ENCODE peak calls at places on chromosome 9, in five cellular contexts. One of them, this sample, is unnamed.

GRCh38 chr9:111743275-111743674 is 51.5 kb downstream of the SHOC1 start:
- DNase-seq in CD8-positive, alpha-beta T cell: no peak
- DNase-seq in SJSA1: no peak
- DNase-seq in heart right ventricle: no peak
- DNase-seq in A549: peak
- DNase-seq in this sample: no peak

GRCh38 chr9:111399772-111400563 is 69.9 kb upstream of the OR2K2 start:
- DNase-seq in CD8-positive, alpha-beta T cell: no peak
- DNase-seq in SJSA1: no peak
- DNase-seq in heart right ventricle: no peak
- DNase-seq in A549: peak
- DNase-seq in this sample: no peak

GRCh38 chr9:108622467-108622866 is 233.3 kb downstream of the ACTL7B start:
- DNase-seq in CD8-positive, alpha-beta T cell: no peak
- DNase-seq in SJSA1: no peak
- DNase-seq in heart right ventricle: no peak
- DNase-seq in A549: no peak
- DNase-seq in this sample: no peak

GRCh38 chr9:112711050-112711689 is 6.7 kb downstream of the INIP start:
- DNase-seq in CD8-positive, alpha-beta T cell: no peak
- DNase-seq in SJSA1: no peak
- DNase-seq in heart right ventricle: no peak
- DNase-seq in A549: peak
- DNase-seq in this sample: peak

GRCh38 chr9:73183917-73184861 is 32.5 kb downstream of the ANXA1 start:
- DNase-seq in CD8-positive, alpha-beta T cell: no peak
- DNase-seq in SJSA1: no peak
- DNase-seq in heart right ventricle: no peak
- DNase-seq in A549: peak
- DNase-seq in this sample: no peak

GRCh38 chr9:97788763-97789663 is 64.0 kb upstream of the FOXE1 start:
- DNase-seq in CD8-positive, alpha-beta T cell: no peak
- DNase-seq in SJSA1: no peak
- DNase-seq in heart right ventricle: no peak
- DNase-seq in A549: peak
- DNase-seq in this sample: no peak

GRCh38 chr9:120252248-120252647 is 327.7 kb downstream of the CDK5RAP2 start:
- DNase-seq in CD8-positive, alpha-beta T cell: no peak
- DNase-seq in SJSA1: no peak
- DNase-seq in heart right ventricle: no peak
- DNase-seq in A549: no peak
- DNase-seq in this sample: no peak

GRCh38 chr9:38622083-38622674 is 1.8 kb upstream of the ANKRD18A start:
- DNase-seq in CD8-positive, alpha-beta T cell: no peak
- DNase-seq in SJSA1: no peak
- DNase-seq in heart right ventricle: no peak
- DNase-seq in A549: peak
- DNase-seq in this sample: peak

GRCh38 chr9:82729991-82730390 is 333.0 kb downstream of the RASEF start:
- DNase-seq in CD8-positive, alpha-beta T cell: no peak
- DNase-seq in SJSA1: no peak
- DNase-seq in heart right ventricle: no peak
- DNase-seq in A549: no peak
- DNase-seq in this sample: no peak

GRCh38 chr9:116154976-116155699 is 1.5 kb downstream of the PAPPA start:
- DNase-seq in CD8-positive, alpha-beta T cell: no peak
- DNase-seq in SJSA1: peak
- DNase-seq in heart right ventricle: peak
- DNase-seq in A549: peak
- DNase-seq in this sample: no peak

GRCh38 chr9:134149380-134149779 is 13.5 kb downstream of the WDR5 start:
- DNase-seq in CD8-positive, alpha-beta T cell: no peak
- DNase-seq in SJSA1: no peak
- DNase-seq in heart right ventricle: no peak
- DNase-seq in A549: no peak
- DNase-seq in this sample: no peak

GRCh38 chr9:13131396-13131795 is 148.1 kb downstream of the MPDZ start:
- DNase-seq in CD8-positive, alpha-beta T cell: no peak
- DNase-seq in SJSA1: no peak
- DNase-seq in heart right ventricle: no peak
- DNase-seq in A549: no peak
- DNase-seq in this sample: no peak

GRCh38 chr9:114888599-114888998 is 41.8 kb downstream of the TNFSF8 start:
- DNase-seq in CD8-positive, alpha-beta T cell: no peak
- DNase-seq in SJSA1: no peak
- DNase-seq in heart right ventricle: no peak
- DNase-seq in A549: no peak
- DNase-seq in this sample: no peak

GRCh38 chr9:35114921-35115341 is 731 bp downstream of the ATOSB start:
- DNase-seq in CD8-positive, alpha-beta T cell: no peak
- DNase-seq in SJSA1: peak
- DNase-seq in heart right ventricle: peak
- DNase-seq in A549: peak
- DNase-seq in this sample: peak

GRCh38 chr9:131608469-131609115 is 63.3 kb downstream of the PRRT1B start:
- DNase-seq in CD8-positive, alpha-beta T cell: no peak
- DNase-seq in SJSA1: peak
- DNase-seq in heart right ventricle: peak
- DNase-seq in A549: peak
- DNase-seq in this sample: no peak

DNA sequence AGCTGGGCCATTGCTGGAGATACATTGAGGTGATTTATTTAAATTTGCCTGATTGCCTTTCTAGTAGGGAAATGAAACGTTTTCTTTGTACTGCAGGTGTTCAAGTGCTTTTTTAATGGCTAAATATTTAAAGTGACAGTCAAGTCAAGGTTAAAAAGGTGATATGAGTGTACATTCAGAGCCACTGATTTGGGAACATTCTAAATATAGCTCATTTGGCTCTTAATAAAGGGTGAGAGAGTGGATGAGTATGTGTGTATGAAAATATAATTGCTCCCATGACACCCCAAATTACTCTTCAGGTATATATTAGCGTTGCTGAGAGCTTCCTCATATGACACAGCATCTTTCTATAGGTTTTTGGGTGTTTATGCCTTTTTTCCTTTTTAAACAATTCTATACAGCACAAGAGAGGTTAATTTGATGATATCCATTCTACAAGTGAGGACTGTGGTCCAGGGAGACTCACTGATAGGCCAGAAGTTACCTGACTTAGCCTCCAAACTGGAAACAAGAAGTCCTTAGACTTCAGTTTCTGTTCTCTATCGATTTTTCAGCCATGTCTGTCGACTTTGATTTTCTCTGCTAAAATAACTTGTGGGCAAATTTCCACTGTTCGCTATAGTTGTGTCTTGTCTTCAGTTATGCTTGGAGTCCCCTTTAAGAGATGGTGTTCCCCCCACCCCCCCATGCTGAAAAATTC is 52.0 kb downstream of the DMRT2 start:
- DNase-seq in CD8-positive, alpha-beta T cell: no peak
- DNase-seq in SJSA1: no peak
- DNase-seq in heart right ventricle: no peak
- DNase-seq in A549: no peak
- DNase-seq in this sample: no peak
- H3K27ac ChIP-seq in CD8-positive, alpha-beta T cell: no peak
- H3K27ac ChIP-seq in SJSA1: no peak
- H3K27ac ChIP-seq in heart right ventricle: no peak
- H3K27ac ChIP-seq in A549: no peak
- H3K27ac ChIP-seq in this sample: no peak

DNA sequence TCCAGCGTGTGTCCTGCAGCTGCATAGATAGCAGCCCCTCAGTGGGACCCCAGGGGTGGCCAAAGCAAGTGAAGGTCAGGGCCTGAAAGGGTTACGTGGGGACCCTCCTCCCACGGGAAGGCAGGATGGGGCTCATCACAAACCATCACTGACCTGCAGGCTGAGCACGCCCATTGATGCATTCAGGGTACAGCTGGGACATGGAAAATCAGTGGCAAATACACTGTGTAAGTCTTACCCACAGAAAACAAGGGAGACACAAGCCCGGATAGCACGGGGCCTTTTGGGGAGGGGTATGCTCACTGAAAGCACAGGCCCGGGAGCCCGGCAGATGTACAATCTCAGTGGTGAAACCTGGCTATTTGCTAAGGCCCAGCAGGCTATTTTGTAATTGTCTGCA is 49.1 kb downstream of the SEMA4D start:
- DNase-seq in CD8-positive, alpha-beta T cell: no peak
- DNase-seq in SJSA1: no peak
- DNase-seq in heart right ventricle: no peak
- DNase-seq in A549: no peak
- DNase-seq in this sample: no peak
- H3K27ac ChIP-seq in CD8-positive, alpha-beta T cell: no peak
- H3K27ac ChIP-seq in SJSA1: no peak
- H3K27ac ChIP-seq in heart right ventricle: no peak
- H3K27ac ChIP-seq in A549: no peak
- H3K27ac ChIP-seq in this sample: peak

DNA sequence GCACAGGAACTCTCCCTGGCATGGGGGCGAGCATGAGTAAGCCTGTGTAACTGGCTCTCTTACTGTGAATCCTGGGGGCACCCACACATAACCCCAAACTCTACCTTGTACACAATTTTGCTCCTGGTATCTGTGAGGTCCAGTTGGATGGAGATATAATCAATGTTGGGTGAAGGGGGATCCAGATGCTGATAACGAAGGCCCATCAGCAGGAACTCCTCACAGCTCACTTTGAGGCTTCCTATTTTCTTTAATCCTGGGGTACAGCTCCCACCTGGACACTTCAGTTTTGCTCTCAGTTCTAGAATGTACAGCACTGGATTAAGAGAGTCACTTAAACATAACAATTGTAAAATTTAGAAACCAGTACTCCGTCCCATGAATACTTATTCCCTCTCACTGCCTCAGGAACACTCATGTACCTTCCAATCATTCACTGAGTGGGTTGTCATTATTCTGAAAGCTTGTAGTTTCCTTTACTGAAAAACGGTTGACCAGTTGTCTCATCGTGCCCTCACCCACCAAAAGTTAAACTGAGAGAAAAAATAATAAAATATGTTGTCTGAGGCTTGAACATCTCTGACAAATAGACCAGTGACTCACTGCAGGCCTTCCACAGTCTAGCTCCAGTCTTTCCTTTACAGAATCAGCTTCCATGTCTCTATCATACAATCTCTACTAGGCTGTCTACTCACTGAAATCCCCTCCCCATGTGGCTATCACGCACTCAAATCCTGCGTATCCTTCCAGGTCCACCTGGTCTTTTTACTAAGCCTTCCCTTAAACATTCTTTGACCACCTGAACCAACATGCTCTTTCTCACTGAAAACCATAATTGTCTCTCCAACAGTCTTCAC is 52.6 kb downstream of the FREM1 start:
- DNase-seq in CD8-positive, alpha-beta T cell: no peak
- DNase-seq in SJSA1: no peak
- DNase-seq in heart right ventricle: no peak
- DNase-seq in A549: no peak
- DNase-seq in this sample: no peak
- H3K27ac ChIP-seq in CD8-positive, alpha-beta T cell: no peak
- H3K27ac ChIP-seq in SJSA1: no peak
- H3K27ac ChIP-seq in heart right ventricle: no peak
- H3K27ac ChIP-seq in A549: no peak
- H3K27ac ChIP-seq in this sample: no peak

GRCh38 chr9:121694001-121694400 is 42.6 kb downstream of the DAB2IP start:
- DNase-seq in CD8-positive, alpha-beta T cell: no peak
- DNase-seq in SJSA1: no peak
- DNase-seq in heart right ventricle: no peak
- DNase-seq in A549: no peak
- DNase-seq in this sample: no peak
- H3K27ac ChIP-seq in CD8-positive, alpha-beta T cell: no peak
- H3K27ac ChIP-seq in SJSA1: no peak
- H3K27ac ChIP-seq in heart right ventricle: no peak
- H3K27ac ChIP-seq in A549: no peak
- H3K27ac ChIP-seq in this sample: no peak

This sample was measured in caudate nucleus.